ENCODE peak calls at places on chromosomes 6 and 20, in ten cellular contexts. V, I, T, M, S, R, P, K, J and Y are unnamed samples.
A peak's percentile ranks its signal among the peaks of the same experiment; 100 is the strongest.

GRCh38 chr6:21263531-21264287 is 329.8 kb upstream of the SOX4 start:
- DNase-seq in V (no peak), I (no peak), T (no peak), M (no peak), S (no peak), R (no peak), P (no peak), K (no peak), J (no peak), Y (no peak)

GRCh38 chr6:134247271-134247833 is 70.6 kb downstream of the SGK1 start:
- DNase-seq in V (no peak), I (no peak), T (no peak), M (no peak), S (peak; percentile 75), R (no peak), P (no peak), K (no peak), J (no peak), Y (no peak)

GRCh38 chr20:33393609-33394008 is 7.7 kb downstream of the CDK5RAP1 start:
- DNase-seq in V (no peak), I (no peak), T (no peak), M (no peak), S (no peak), R (no peak), P (no peak), K (no peak), J (no peak), Y (no peak)

GRCh38 chr6:55980627-55981211 is 105.3 kb upstream of the BMP5 start:
- DNase-seq in V (no peak), I (no peak), T (no peak), M (peak; percentile 64), S (no peak), R (peak; percentile 45), P (no peak), K (no peak), J (peak; percentile 42), Y (no peak)

GRCh38 chr20:13009682-13010406 is 1.1 kb downstream of the SPTLC3 start:
- DNase-seq in V (no peak), I (no peak), T (peak; percentile 38), M (no peak), S (no peak), R (peak; percentile 55), P (no peak), K (peak; percentile 28), J (peak; percentile 63), Y (no peak)

GRCh38 chr20:595330-596308 is 14.5 kb downstream of the TCF15 start:
- DNase-seq in V (peak; percentile 87), I (peak; percentile 61), T (no peak), M (no peak), S (no peak), R (no peak), P (no peak), K (no peak), J (no peak), Y (no peak)

GRCh38 chr6:153862139-153862538 is 176.9 kb upstream of the OPRM1 start:
- DNase-seq in V (no peak), I (no peak), T (no peak), M (no peak), S (no peak), R (no peak), P (no peak), K (no peak), J (no peak), Y (no peak)

GRCh38 chr20:40331699-40332098 is 357.3 kb downstream of the MAFB start:
- DNase-seq in V (no peak), I (no peak), T (no peak), M (no peak), S (no peak), R (peak; percentile 22), P (peak; percentile 46), K (no peak), J (no peak), Y (no peak)

DNA sequence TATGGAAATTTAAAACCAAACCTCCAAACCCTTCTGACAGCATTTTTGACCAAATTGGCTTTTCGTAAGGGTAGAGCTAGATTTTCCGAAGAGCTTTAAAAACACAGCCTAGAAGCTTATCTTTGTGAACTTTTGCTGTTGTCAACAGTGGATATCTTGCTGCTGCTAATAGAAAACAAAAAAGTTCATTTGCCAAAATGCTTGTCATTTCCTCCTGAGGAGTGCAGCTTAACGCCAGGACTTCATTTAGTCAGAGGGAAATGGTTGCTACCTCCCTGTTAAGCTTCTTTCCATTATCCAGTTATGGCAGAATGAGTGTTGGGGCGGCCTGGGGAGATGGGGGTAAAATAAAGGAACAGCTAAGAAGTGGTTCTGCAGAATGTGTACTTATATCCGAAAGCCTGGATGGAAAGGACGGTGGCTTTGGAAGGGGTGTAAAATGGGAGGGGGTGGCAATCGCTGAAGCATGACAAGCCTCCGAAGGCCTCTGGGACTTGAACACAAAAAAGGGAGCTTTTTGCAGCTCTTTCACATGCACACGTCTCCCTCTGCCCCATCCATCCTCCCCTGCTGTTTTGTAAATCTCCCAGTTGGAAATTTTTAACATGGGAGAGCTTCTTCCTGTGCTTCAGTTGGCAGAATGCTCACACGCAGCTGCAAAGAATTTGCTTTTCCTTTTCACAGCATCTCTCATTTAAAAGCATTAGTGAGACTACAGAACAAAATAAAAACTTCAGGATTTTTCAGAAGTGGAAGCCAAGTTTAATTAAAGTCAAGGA is 22.4 kb downstream of the JARID2 start:
- DNase-seq in V (no peak), I (no peak), T (no peak), M (no peak), S (no peak), R (no peak), P (no peak), K (no peak), J (no peak), Y (no peak)
- H3K4me1 ChIP-seq in V (peaks cover 65% of the 10 kb centered on the region), I (peaks cover 35% of the 10 kb centered on the region), T (peaks cover 57% of the 10 kb centered on the region), M (peaks cover 54% of the 10 kb centered on the region), S (peaks cover 49% of the 10 kb centered on the region), R (peaks cover 3% of the 10 kb centered on the region), P (peaks cover 66% of the 10 kb centered on the region), K (peaks cover 36% of the 10 kb centered on the region), J (peaks cover 74% of the 10 kb centered on the region), Y (peaks cover 56% of the 10 kb centered on the region)

DNA sequence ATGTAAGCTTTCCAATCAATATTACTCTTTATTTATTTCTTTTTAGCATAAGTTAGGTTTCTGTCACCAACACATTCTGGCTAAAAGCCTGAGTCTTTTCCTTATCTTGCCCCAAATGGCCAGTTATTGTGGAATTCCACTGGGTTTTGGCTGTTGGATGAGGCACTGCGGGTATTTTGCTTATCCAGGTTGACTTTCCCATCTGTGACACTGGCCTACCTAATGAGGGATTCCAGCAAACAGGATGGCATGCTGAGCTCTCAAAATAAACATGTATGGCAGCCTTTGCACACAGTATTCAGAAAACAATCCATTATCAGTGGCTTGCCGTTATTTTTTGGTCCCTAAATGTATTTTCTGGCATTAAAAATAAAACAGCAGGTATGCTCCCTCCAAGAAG is 6.5 kb upstream of the RALGAPB start:
- DNase-seq in V (no peak), I (no peak), T (no peak), M (no peak), S (no peak), R (no peak), P (no peak), K (no peak), J (no peak), Y (no peak)
- TF ChIP-seq CTCF in V (no peak), I (no peak), T (no peak), M (no peak), S (no peak), R (no peak), P (no peak), K (no peak), J (no peak), Y (no peak)

GRCh38 chr6:44062771-44063560 is 64.3 kb downstream of the MRPL14 start:
- DNase-seq in V (no peak), I (peak; percentile 46), T (no peak), M (no peak), S (no peak), R (no peak), P (peak; percentile 62), K (peak; percentile 46), J (no peak), Y (no peak)
- H3K4me1 ChIP-seq in V (peaks cover 78% of the 10 kb centered on the region), I (peaks cover 60% of the 10 kb centered on the region), T (peaks cover 6% of the 10 kb centered on the region), M (peaks cover 6% of the 10 kb centered on the region), S (peaks cover 15% of the 10 kb centered on the region), R (no peaks in the 10 kb centered on the region), P (peaks cover 34% of the 10 kb centered on the region), K (peaks cover 4% of the 10 kb centered on the region), J (peaks cover 86% of the 10 kb centered on the region), Y (peaks cover 72% of the 10 kb centered on the region)

GRCh38 chr20:45445805-45446562 is 23.6 kb upstream of the WFDC2 start:
- DNase-seq in V (no peak), I (no peak), T (no peak), M (peak; percentile 28), S (no peak), R (peak; percentile 56), P (no peak), K (no peak), J (peak; percentile 61), Y (no peak)
- TF ChIP-seq CTCF in V (peak; percentile 41), I (peak; percentile 27), T (no peak), M (peak; percentile 44), S (no peak), R (peak; percentile 57), P (peak; percentile 43), K (no peak), J (peak; percentile 75), Y (no peak)

DNA sequence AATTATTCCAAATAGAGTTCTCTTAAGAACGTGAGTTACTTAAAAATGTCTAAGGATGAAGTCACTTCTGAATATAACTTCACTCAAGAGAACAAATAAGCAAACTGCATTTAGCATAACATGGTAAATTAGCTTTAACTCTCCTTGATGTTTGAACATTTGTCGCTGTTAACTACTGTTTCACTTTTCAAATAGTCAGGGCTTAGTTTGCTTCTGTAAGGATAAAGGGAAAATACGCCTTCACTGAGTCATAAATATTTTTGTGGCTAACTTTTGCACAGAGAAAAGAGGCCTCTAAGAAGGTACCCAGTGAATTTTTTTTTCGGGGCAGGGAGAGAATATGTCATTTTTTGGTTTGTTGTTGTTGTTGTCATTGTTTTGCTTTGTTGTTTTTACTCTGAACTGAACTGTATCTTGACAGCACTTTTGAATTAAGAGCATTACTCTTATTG is 8.1 kb downstream of the PTPN1 start:
- DNase-seq in V (no peak), I (no peak), T (no peak), M (no peak), S (no peak), R (no peak), P (no peak), K (no peak), J (no peak), Y (no peak)
- H3K4me1 ChIP-seq in V (peaks cover 100% of the 10 kb centered on the region), I (peaks cover 96% of the 10 kb centered on the region), T (peaks cover 47% of the 10 kb centered on the region), M (peaks cover 13% of the 10 kb centered on the region), S (peaks cover 50% of the 10 kb centered on the region), R (peaks cover 28% of the 10 kb centered on the region), P (peaks cover 98% of the 10 kb centered on the region), K (peaks cover 13% of the 10 kb centered on the region), J (peaks cover 43% of the 10 kb centered on the region), Y (peaks cover 91% of the 10 kb centered on the region)

DNA sequence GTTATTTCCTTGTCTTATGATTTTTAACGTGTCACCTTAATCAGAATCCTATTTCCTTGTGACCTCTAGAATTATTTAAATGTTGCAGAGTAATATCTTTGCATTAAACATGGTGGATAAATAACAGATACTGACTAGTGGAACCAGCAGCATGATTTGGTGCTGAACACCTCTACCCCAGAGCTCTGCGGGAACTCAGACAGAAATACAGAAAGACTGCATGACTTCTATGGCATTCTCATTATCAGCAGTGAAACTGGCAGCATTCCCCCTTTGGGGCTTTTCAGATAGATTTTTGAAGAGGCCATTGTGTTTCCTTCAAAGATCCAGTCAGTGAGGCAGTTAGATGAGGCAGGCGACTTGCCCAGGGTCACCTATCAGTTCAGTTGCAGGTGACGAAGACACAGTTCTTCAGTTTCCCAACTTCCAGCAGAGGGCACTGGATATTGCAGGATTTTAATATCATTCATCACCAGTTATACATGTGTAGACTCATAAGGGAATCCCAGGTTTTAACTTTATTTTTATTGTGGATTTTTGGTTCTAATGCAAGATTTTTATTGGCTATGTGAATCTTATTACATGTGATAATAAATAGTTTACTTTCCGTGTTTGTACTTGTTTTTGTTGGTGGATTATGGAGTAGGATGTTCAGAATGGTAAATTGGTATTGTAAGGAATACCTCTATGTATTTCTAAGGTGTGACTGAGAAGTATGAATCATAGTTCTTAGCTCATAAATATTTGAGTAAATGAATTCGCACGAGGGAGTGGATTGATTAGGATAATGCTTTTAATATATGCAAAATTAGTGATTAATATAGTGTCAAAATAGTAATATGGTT is 81.3 kb downstream of the AFDN start:
- DNase-seq in V (no peak), I (no peak), T (no peak), M (peak; percentile 15), S (no peak), R (peak; percentile 71), P (no peak), K (no peak), J (peak; percentile 51), Y (no peak)
- TF ChIP-seq CTCF in V (peak; percentile 74), I (peak; percentile 54), T (peak; percentile 7), M (peak; percentile 55), S (no peak), R (peak; percentile 55), P (peak; percentile 43), K (peak; percentile 12), J (peak; percentile 69), Y (peak; percentile 36)